ENCODE peak calls at places on chromosomes 12 and 14, in eight cellular contexts. W is neural crest cell; M is right lobe of liver; P is fibroblast of villous mesenchyme; R is CD8-positive, alpha-beta T cell; J is fibroblast of pulmonary artery; E is IMR-90; T is testis. Q is an unnamed sample.

GRCh38 chr14:70468731-70469130 is 16.8 kb downstream of the ADAM21 start:
- DNase-seq in E (no peak), J (no peak), P (no peak), M (no peak), T (no peak), R (no peak), W (no peak), Q (no peak)

GRCh38 chr14:80974338-80975078 is 19.1 kb downstream of the TSHR start:
- DNase-seq in R (no peak), E (no peak), W (no peak), M (no peak), P (no peak), T (no peak), J (no peak), Q (no peak)

GRCh38 chr12:14258468-14258947 is 107.0 kb upstream of the ATF7IP start:
- DNase-seq in M (no peak), T (peak), J (no peak), E (peak), P (no peak), W (no peak), R (no peak), Q (no peak)

GRCh38 chr12:44876554-44877275 is 600 bp upstream of the NELL2 start:
- DNase-seq in W (peak), M (peak), J (peak), R (peak), P (peak), T (peak), E (no peak), Q (peak)

GRCh38 chr12:105671720-105672119 is 341.2 kb downstream of the C12orf75 start:
- DNase-seq in E (peak), W (no peak), P (peak), T (no peak), M (no peak), R (no peak), J (no peak), Q (no peak)

GRCh38 chr14:23099212-23099861 is 4.0 kb downstream of the C14orf119 start:
- DNase-seq in R (no peak), T (no peak), W (no peak), J (no peak), M (no peak), P (no peak), E (no peak), Q (no peak)

GRCh38 chr14:42872775-42873174 is 1266.1 kb downstream of the LRFN5 start:
- DNase-seq in P (no peak), W (no peak), J (no peak), T (no peak), R (no peak), M (no peak), E (no peak), Q (no peak)

GRCh38 chr12:38445040-38445439 is 128.5 kb downstream of the ALG10B start:
- DNase-seq in M (no peak), R (no peak), P (no peak), T (no peak), W (no peak), E (no peak), J (no peak), Q (no peak)

GRCh38 chr14:73245401-73246325 is 8.4 kb downstream of the PAPLN start:
- DNase-seq in J (peak), W (no peak), T (no peak), R (peak), E (no peak), M (peak), P (no peak), Q (no peak)

GRCh38 chr12:14317362-14318146 is 47.9 kb upstream of the ATF7IP start:
- DNase-seq in E (no peak), M (no peak), P (no peak), W (no peak), J (no peak), T (no peak), R (no peak), Q (no peak)

DNA sequence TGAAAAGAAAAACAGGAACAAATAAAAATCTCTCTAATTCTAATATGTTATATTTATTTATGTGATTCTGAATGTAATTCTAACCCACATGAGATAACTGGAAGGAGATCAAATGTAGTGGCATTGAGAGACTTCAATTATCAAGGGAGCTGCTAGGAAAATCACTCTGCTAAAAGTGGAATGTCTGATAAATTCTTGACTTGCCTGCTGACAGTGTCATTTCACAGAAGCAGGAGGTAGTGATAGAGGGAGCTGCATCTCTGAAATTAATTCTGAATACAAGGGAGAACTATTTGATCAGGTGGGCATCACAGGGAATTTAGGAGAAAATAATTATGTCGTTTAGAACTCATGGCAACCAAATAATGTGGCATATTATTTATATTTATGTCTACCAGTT is 303.6 kb downstream of the BCAT1 start:
- DNase-seq in M (no peak), E (no peak), P (no peak), T (no peak), W (no peak), R (no peak), J (no peak), Q (no peak)
- TF ChIP-seq CTCF in M (no peak), E (no peak), P (no peak), T (no peak), W (no peak), R (no peak), J (no peak), Q (no peak)

GRCh38 chr14:38210587-38211257 is 3.0 kb downstream of the SSTR1 start:
- DNase-seq in J (peak), R (no peak), E (peak), W (no peak), M (peak), P (peak), T (peak), Q (no peak)
- TF ChIP-seq CTCF in J (peak), R (no peak), E (peak), W (peak), M (peak), P (peak), T (no peak), Q (no peak)

GRCh38 chr14:88542857-88543795 is 11.7 kb downstream of the PTPN21 start:
- DNase-seq in W (no peak), P (no peak), E (no peak), T (no peak), R (no peak), M (no peak), J (no peak), Q (no peak)
- TF ChIP-seq CTCF in W (no peak), P (no peak), E (no peak), T (no peak), R (no peak), M (no peak), J (no peak), Q (no peak)

DNA sequence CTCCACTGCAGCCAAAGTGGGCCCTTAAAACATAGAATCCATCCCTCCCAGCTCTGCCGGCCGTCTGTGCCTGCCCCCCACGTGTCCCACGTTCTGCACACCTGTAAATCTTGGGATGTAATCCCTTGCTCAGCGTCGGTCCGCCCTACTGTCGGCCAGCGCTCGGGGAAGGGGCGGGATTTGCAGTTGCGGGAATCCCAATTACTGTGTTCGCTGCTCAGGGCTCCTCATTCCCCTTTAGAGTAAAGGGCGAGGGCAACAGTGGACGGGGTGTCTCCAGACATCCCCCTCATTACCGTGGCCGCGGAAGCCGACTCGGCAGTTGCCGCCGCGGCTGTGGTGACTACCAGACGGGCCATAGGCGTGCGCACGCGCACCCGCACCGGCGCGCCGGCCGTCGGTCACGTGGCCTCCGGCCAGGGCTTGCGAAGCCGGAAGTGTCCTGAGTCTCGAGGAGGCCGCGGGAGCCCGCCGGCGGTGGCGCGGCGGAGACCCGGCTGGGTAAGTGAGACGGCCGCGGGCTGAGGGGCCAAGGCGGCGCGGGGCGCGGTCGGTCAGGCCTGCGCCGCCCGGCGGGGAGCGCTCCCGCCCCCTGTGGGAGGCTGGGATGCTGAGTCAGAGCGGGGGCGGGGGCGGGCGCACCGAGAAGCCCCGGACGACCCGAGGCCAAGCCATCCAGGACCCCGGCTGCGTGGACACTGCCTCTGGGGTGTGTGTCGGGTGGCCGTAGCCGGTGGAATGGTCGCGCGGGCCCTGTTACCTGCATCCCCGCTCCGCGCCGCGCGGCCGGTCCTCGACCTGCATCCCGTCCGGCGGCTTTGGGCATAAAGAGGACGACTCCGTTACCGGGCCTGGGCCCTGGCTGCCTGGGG is at the start of gene TBK1:
- DNase-seq in E (peak), R (peak), M (peak), W (peak), J (peak), P (peak), T (peak), Q (peak)
- TF ChIP-seq CTCF in E (peak), R (no peak), M (no peak), W (peak), J (no peak), P (no peak), T (peak), Q (peak)